ENCODE peak calls at places on chromosome 10, in eight cellular contexts. R, N, D, H, A, E, Z and F are unnamed samples.

GRCh38 chr10:43420369-43421200 is 11.6 kb upstream of the HNRNPF start:
- DNase-seq in R (no peak), N (peak), D (peak), H (peak), A (no peak), E (peak), Z (peak), F (peak)

GRCh38 chr10:99993994-99994689 is 15.6 kb downstream of the DNMBP start:
- DNase-seq in R (no peak), N (peak), D (peak), H (peak), A (no peak), E (peak), Z (peak), F (peak)

GRCh38 chr10:130220251-130221185 is 84.3 kb downstream of the GLRX3 start:
- DNase-seq in R (no peak), N (no peak), D (peak), H (no peak), A (no peak), E (no peak), Z (no peak), F (no peak)

GRCh38 chr10:10796061-10796773 is 221.5 kb upstream of the CELF2 start:
- DNase-seq in R (no peak), N (no peak), D (no peak), H (no peak), A (no peak), E (no peak), Z (peak), F (no peak)

GRCh38 chr10:97754726-97755125 is 17.1 kb downstream of the SFRP5 start:
- DNase-seq in R (no peak), N (no peak), D (no peak), H (no peak), A (no peak), E (no peak), Z (no peak), F (no peak)

GRCh38 chr10:42962902-42963231 is 114.0 kb upstream of the RET start:
- DNase-seq in R (no peak), N (no peak), D (peak), H (no peak), A (no peak), E (peak), Z (no peak), F (no peak)

GRCh38 chr10:4770766-4771553 is 55.0 kb upstream of the AKR1E2 start:
- DNase-seq in R (peak), N (no peak), D (no peak), H (no peak), A (no peak), E (no peak), Z (peak), F (no peak)

GRCh38 chr10:76558996-76559888 is 1078.4 kb downstream of the KCNMA1 start:
- DNase-seq in R (no peak), N (no peak), D (no peak), H (no peak), A (no peak), E (no peak), Z (peak), F (no peak)

GRCh38 chr10:111079241-111079760 is 2.5 kb downstream of the ADRA2A start:
- DNase-seq in R (no peak), N (no peak), D (no peak), H (no peak), A (no peak), E (no peak), Z (no peak), F (no peak)

GRCh38 chr10:11014671-11015141 is 3.0 kb upstream of the CELF2 start:
- DNase-seq in R (no peak), N (no peak), D (no peak), H (no peak), A (no peak), E (peak), Z (no peak), F (peak)

GRCh38 chr10:110747609-110748464 is 103.7 kb downstream of the RBM20 start:
- DNase-seq in R (no peak), N (no peak), D (no peak), H (no peak), A (no peak), E (no peak), Z (peak), F (no peak)

GRCh38 chr10:89582022-89582421 is 46.6 kb upstream of the SLC16A12 start:
- DNase-seq in R (no peak), N (no peak), D (no peak), H (no peak), A (no peak), E (no peak), Z (no peak), F (no peak)

GRCh38 chr10:71437537-71438058 is 40.9 kb downstream of the CDH23 start:
- DNase-seq in R (no peak), N (no peak), D (no peak), H (no peak), A (no peak), E (no peak), Z (no peak), F (no peak)

GRCh38 chr10:58956926-58957325 is 219.5 kb upstream of the PHYHIPL start:
- DNase-seq in R (peak), N (no peak), D (no peak), H (no peak), A (no peak), E (no peak), Z (no peak), F (no peak)

GRCh38 chr10:133170092-133170491 is 10.1 kb downstream of the KNDC1 start:
- DNase-seq in R (no peak), N (no peak), D (no peak), H (no peak), A (no peak), E (no peak), Z (no peak), F (no peak)

GRCh38 chr10:88110355-88110754 is 246.9 kb downstream of the PTEN start:
- DNase-seq in R (peak), N (no peak), D (no peak), H (no peak), A (no peak), E (no peak), Z (peak), F (no peak)

GRCh38 chr10:74206727-74207126 is 55.7 kb downstream of the ADK start:
- DNase-seq in R (no peak), N (peak), D (peak), H (no peak), A (no peak), E (no peak), Z (no peak), F (no peak)

GRCh38 chr10:68223535-68224165 is 8.3 kb downstream of the ATOH7 start:
- DNase-seq in R (no peak), N (no peak), D (no peak), H (no peak), A (no peak), E (no peak), Z (no peak), F (no peak)

GRCh38 chr10:103614511-103615158 is 121.1 kb downstream of the NEURL1 start:
- DNase-seq in R (no peak), N (no peak), D (no peak), H (no peak), A (no peak), E (no peak), Z (no peak), F (peak)

GRCh38 chr10:121245799-121246198 is 352.4 kb downstream of the FGFR2 start:
- DNase-seq in R (no peak), N (peak), D (no peak), H (no peak), A (no peak), E (no peak), Z (no peak), F (no peak)

GRCh38 chr10:96975083-96975482 is 143.0 kb downstream of the LCOR start:
- DNase-seq in R (no peak), N (no peak), D (no peak), H (no peak), A (no peak), E (no peak), Z (no peak), F (no peak)

GRCh38 chr10:17431871-17432311 is 22.5 kb downstream of the ST8SIA6 start:
- DNase-seq in R (no peak), N (no peak), D (no peak), H (no peak), A (no peak), E (no peak), Z (peak), F (no peak)

GRCh38 chr10:63206997-63207952 is 74.1 kb downstream of the NRBF2 start:
- DNase-seq in R (no peak), N (no peak), D (no peak), H (no peak), A (no peak), E (no peak), Z (peak), F (peak)

GRCh38 chr10:93968452-93969044 is 25.2 kb upstream of the PLCE1 start:
- DNase-seq in R (no peak), N (no peak), D (no peak), H (no peak), A (no peak), E (peak), Z (no peak), F (peak)

GRCh38 chr10:14491814-14492213 is 161.1 kb upstream of the FRMD4A start:
- DNase-seq in R (no peak), N (no peak), D (no peak), H (no peak), A (no peak), E (no peak), Z (no peak), F (no peak)

GRCh38 chr10:75492151-75492550 is 60.7 kb downstream of the LRMDA start:
- DNase-seq in R (no peak), N (no peak), D (no peak), H (no peak), A (no peak), E (no peak), Z (no peak), F (no peak)

GRCh38 chr10:123781324-123781900 is 110.2 kb downstream of the CPXM2 start:
- DNase-seq in R (no peak), N (no peak), D (no peak), H (no peak), A (no peak), E (no peak), Z (no peak), F (no peak)

GRCh38 chr10:111488668-111489067 is 411.8 kb downstream of the ADRA2A start:
- DNase-seq in R (no peak), N (no peak), D (no peak), H (no peak), A (no peak), E (no peak), Z (no peak), F (no peak)

GRCh38 chr10:129094233-129094632 is 372.8 kb upstream of the MGMT start:
- DNase-seq in R (no peak), N (no peak), D (no peak), H (no peak), A (no peak), E (no peak), Z (no peak), F (no peak)

GRCh38 chr10:89342219-89342966 is 14.6 kb downstream of the IFIT3 start:
- DNase-seq in R (no peak), N (peak), D (no peak), H (no peak), A (no peak), E (peak), Z (peak), F (peak)

GRCh38 chr10:13890617-13891541 is 304.1 kb downstream of the PRPF18 start:
- DNase-seq in R (no peak), N (no peak), D (peak), H (no peak), A (no peak), E (no peak), Z (peak), F (peak)

GRCh38 chr10:100006241-100006886 is 3.4 kb downstream of the DNMBP start:
- DNase-seq in R (peak), N (no peak), D (no peak), H (no peak), A (no peak), E (no peak), Z (peak), F (no peak)

GRCh38 chr10:25934673-25935139 is 677 bp downstream of the MYO3A start:
- DNase-seq in R (no peak), N (no peak), D (peak), H (no peak), A (no peak), E (no peak), Z (no peak), F (no peak)